ENCODE peak calls at places on chromosome 6, in ten cellular contexts. C is activated T-cell treated with anti-CD3 and anti-CD28 coated beads, Interleukin-2, amount 50 U/mL, for 72 hours; V is GM03348; F is neural crest cell; E is stimulated activated naive B cell treated with anti-CD40 and anti-IgM and Interleukin-4, amounts not matched to agents 10 μg/mL and 1 μg/mL and 100 μg/mL, for 72 hours; D is SK-N-DZ; I is CD4-positive, alpha-beta memory T cell; R is T1000; Z is activated CD4-positive, CD25-positive, alpha-beta regulatory T cell; W is HepG2. T is an unnamed sample.
A peak's percentile ranks its signal among the peaks of the same experiment; 100 is the strongest.

GRCh38 chr6:166626177-166627038 is 643 bp downstream of the RPS6KA2 start:
- DNase-seq in C (peak; percentile 38), F (peak; percentile 21), W (no peak), Z (no peak), I (peak; percentile 29), V (peak; percentile 35), R (no peak), E (no peak), D (peak; percentile 35), T (no peak)

GRCh38 chr6:107732461-107732860 is 91.7 kb downstream of the SCML4 start:
- DNase-seq in Z (no peak), D (no peak), R (no peak), C (no peak), W (no peak), I (no peak), E (no peak), F (no peak), V (no peak), T (no peak)

GRCh38 chr6:33764036-33764435 is 17.3 kb upstream of the IP6K3 start:
- DNase-seq in V (no peak), I (no peak), R (no peak), W (no peak), D (no peak), C (no peak), F (no peak), E (no peak), Z (no peak), T (no peak)

GRCh38 chr6:56663344-56663743 is 20.7 kb upstream of the DST start:
- DNase-seq in D (no peak), W (no peak), F (no peak), I (no peak), E (no peak), C (no peak), Z (no peak), V (no peak), R (no peak), T (no peak)

GRCh38 chr6:18323935-18324707 is 59.8 kb upstream of the DEK start:
- DNase-seq in I (peak; percentile 47), E (no peak), C (no peak), R (no peak), V (peak; percentile 72), D (peak; percentile 40), Z (no peak), F (peak; percentile 4), W (peak; percentile 54), T (no peak)

GRCh38 chr6:34663887-34664269 is 32.7 kb downstream of the ILRUN start:
- DNase-seq in Z (no peak), I (no peak), V (no peak), D (no peak), C (no peak), W (no peak), R (no peak), F (no peak), E (no peak), T (no peak)

GRCh38 chr6:3929281-3929798 is 80.2 kb downstream of the FAM50B start:
- DNase-seq in F (no peak), D (no peak), Z (no peak), E (no peak), W (no peak), R (no peak), I (no peak), C (no peak), V (peak; percentile 85), T (no peak)

GRCh38 chr6:101402618-101403002 is 9.1 kb downstream of the GRIK2 start:
- DNase-seq in I (no peak), R (no peak), E (no peak), C (no peak), V (peak; percentile 61), D (peak; percentile 78), W (no peak), Z (no peak), F (peak; percentile 52), T (no peak)

GRCh38 chr6:30571085-30572077 is at the start of gene ABCF1:
- DNase-seq in C (peak; percentile 100), Z (peak; percentile 98), E (peak; percentile 98), W (peak; percentile 94), V (peak; percentile 99), F (peak; percentile 98), I (peak; percentile 100), D (peak; percentile 96), R (peak; percentile 99), T (peak; percentile 99)

GRCh38 chr6:87391334-87391733 is 16.4 kb upstream of the CFAP206 start:
- DNase-seq in D (peak; percentile 62), C (no peak), V (peak; percentile 35), Z (no peak), I (no peak), F (peak; percentile 10), W (peak; percentile 52), R (no peak), E (no peak), T (no peak)

GRCh38 chr6:53023323-53023722 is 28.2 kb upstream of the GSTA4 start:
- DNase-seq in V (no peak), E (no peak), F (no peak), C (no peak), W (no peak), D (no peak), I (no peak), R (no peak), Z (no peak), T (no peak)

GRCh38 chr6:54282186-54282585 is 26.1 kb upstream of the TINAG start:
- DNase-seq in Z (no peak), F (no peak), E (no peak), C (no peak), R (no peak), I (no peak), V (peak; percentile 37), W (no peak), D (no peak), T (no peak)

GRCh38 chr6:23228439-23229024 is 659.2 kb downstream of the HDGFL1 start:
- DNase-seq in V (no peak), R (peak; percentile 41), C (no peak), E (no peak), I (no peak), Z (no peak), D (no peak), W (no peak), F (no peak), T (no peak)

GRCh38 chr6:56863366-56863765 is 91.5 kb upstream of the BEND6 start:
- DNase-seq in E (no peak), Z (no peak), C (no peak), D (no peak), R (no peak), V (peak; percentile 62), F (no peak), I (no peak), W (peak; percentile 49), T (no peak)

T was measured in central memory CD8-positive, alpha-beta T cell.